ENCODE peak calls at places on chromosomes 4 and X, in eight cellular contexts. J is stimulated activated CD4-positive, alpha-beta T cell treated with anti-CD3 and anti-CD28 coated beads, Interleukin-2, amount 100 ng/mL, for 48 hours; Q is HS-27A; P is head of caudate nucleus; M is activated T-cell treated with anti-CD3 and anti-CD28 coated beads, Interleukin-2, amount 50 U/mL, for 72 hours; R is KBM-7; X is breast epithelium; B is substantia nigra. L is an unnamed sample.

GRCh38 chrX:86171366-86171765 is 23.1 kb downstream of the DACH2 start:
- DNase-seq in Q (no peak), J (no peak), P (no peak), B (no peak), X (no peak), R (peak), M (no peak), L (peak)

GRCh38 chr4:56619160-56619559 is 61.9 kb downstream of the HOPX start:
- DNase-seq in B (no peak), Q (no peak), P (no peak), X (no peak), R (peak), J (no peak), M (peak), L (no peak)

GRCh38 chrX:19593684-19594083 is 78.4 kb upstream of the MAP3K15 start:
- DNase-seq in B (no peak), X (no peak), J (no peak), M (peak), Q (no peak), R (peak), P (no peak), L (peak)

GRCh38 chr4:74016068-74016467 is 17.6 kb upstream of the CXCL5 start:
- DNase-seq in Q (no peak), X (no peak), P (no peak), R (peak), M (no peak), B (no peak), J (no peak), L (no peak)

GRCh38 chr4:85474356-85474755 is 594 bp upstream of the ARHGAP24 start:
- DNase-seq in Q (no peak), M (no peak), R (no peak), B (no peak), J (no peak), X (no peak), P (no peak), L (no peak)

GRCh38 chrX:101260435-101260834 is 30.7 kb downstream of the TAF7L start:
- DNase-seq in Q (no peak), X (no peak), B (no peak), M (no peak), R (peak), P (no peak), J (no peak), L (no peak)

GRCh38 chrX:139204903-139205667 is 325.5 kb upstream of the F9 start:
- DNase-seq in R (peak), B (no peak), Q (no peak), M (peak), J (no peak), P (peak), X (peak), L (no peak)

GRCh38 chrX:41711021-41711667 is 12.8 kb upstream of the GPR82 start:
- DNase-seq in X (no peak), R (no peak), B (no peak), M (no peak), P (no peak), Q (no peak), J (no peak), L (no peak)

GRCh38 chr4:53365121-53365485 is 758 bp downstream of the SCFD2 start:
- DNase-seq in Q (no peak), P (no peak), X (no peak), R (peak), B (no peak), J (no peak), M (peak), L (peak)

GRCh38 chrX:65644621-65645287 is 22.7 kb upstream of the MSN start:
- DNase-seq in R (peak), J (no peak), P (peak), Q (peak), B (peak), X (peak), M (no peak), L (peak)

GRCh38 chrX:39811391-39811790 is 286.4 kb downstream of the BCOR start:
- DNase-seq in M (no peak), J (no peak), R (no peak), P (peak), B (peak), X (no peak), Q (no peak), L (peak)

GRCh38 chrX:23742174-23742692 is 843 bp downstream of the ACOT9 start:
- DNase-seq in X (peak), J (no peak), Q (peak), R (peak), M (peak), P (no peak), B (no peak), L (peak)

GRCh38 chr4:152956650-152957436 is 20.7 kb downstream of the FHDC1 start:
- DNase-seq in J (no peak), B (no peak), P (no peak), X (no peak), R (no peak), M (no peak), Q (no peak), L (no peak)

GRCh38 chr4:58113083-58113482 is 1002.9 kb upstream of the IGFBP7 start:
- DNase-seq in M (no peak), X (no peak), J (no peak), R (no peak), P (no peak), B (no peak), Q (no peak), L (no peak)

GRCh38 chr4:147944264-147944663 is 212.4 kb downstream of the ARHGAP10 start:
- DNase-seq in J (no peak), M (no peak), B (no peak), R (peak), Q (no peak), P (no peak), X (no peak), L (no peak)

GRCh38 chr4:155941085-155941484 is 12.6 kb downstream of the CTSO start:
- DNase-seq in P (no peak), R (no peak), B (no peak), X (no peak), Q (no peak), J (no peak), M (no peak), L (no peak)

GRCh38 chr4:14111730-14112171 is 484.2 kb upstream of the BOD1L1 start:
- DNase-seq in J (no peak), M (no peak), B (no peak), Q (peak), P (no peak), R (peak), X (no peak), L (peak)

GRCh38 chr4:110294165-110294564 is 95.8 kb upstream of the ELOVL6 start:
- DNase-seq in M (no peak), Q (peak), P (no peak), B (no peak), J (no peak), R (no peak), X (no peak), L (no peak)

GRCh38 chrX:153554519-153555167 is 37.2 kb downstream of the ATP2B3 start:
- DNase-seq in R (peak), J (peak), P (peak), X (peak), Q (peak), M (peak), B (peak), L (peak)

GRCh38 chr4:102683846-102684581 is 76.8 kb downstream of the MANBA start:
- DNase-seq in J (no peak), X (no peak), P (no peak), R (no peak), Q (no peak), M (no peak), B (no peak), L (no peak)

GRCh38 chr4:117783716-117784115 is 250.6 kb upstream of the NDST3 start:
- DNase-seq in R (no peak), J (no peak), M (no peak), Q (no peak), X (no peak), B (no peak), P (no peak), L (peak)